ENCODE peak calls at places on chromosomes 7 and 10, in nine cellular contexts. T, B, J, E, S, M, W, N and H are unnamed samples.

GRCh38 chr10:105769248-105770184 is 1128.4 kb downstream of the SORCS3 start:
- DNase-seq in W (no peak), N (no peak), M (no peak), B (no peak), S (no peak), E (no peak), J (peak; percentile 9), T (no peak), H (no peak)

GRCh38 chr7:99381664-99382075 is 7.1 kb downstream of the ARPC1B start:
- DNase-seq in W (peak; percentile 73), S (no peak), E (no peak), M (no peak), N (no peak), B (no peak), T (no peak), J (no peak), H (no peak)

GRCh38 chr10:103789771-103790201 is 65.6 kb downstream of the SH3PXD2A start:
- DNase-seq in N (no peak), S (no peak), B (no peak), M (no peak), W (no peak), T (no peak), J (peak; percentile 59), E (no peak), H (peak; percentile 30)

GRCh38 chr7:89334785-89335184 is 539.2 kb upstream of the TEX47 start:
- DNase-seq in E (peak; percentile 9), T (no peak), S (no peak), J (no peak), N (no peak), B (no peak), W (no peak), M (no peak), H (no peak)

GRCh38 chr10:110525349-110526260 is 27.9 kb downstream of the DUSP5 start:
- DNase-seq in N (peak; percentile 82), S (no peak), W (no peak), B (no peak), T (no peak), E (peak; percentile 63), M (no peak), J (peak; percentile 57), H (no peak)

GRCh38 chr7:95157381-95157780 is 167.0 kb downstream of the PON1 start:
- DNase-seq in W (no peak), N (no peak), B (no peak), T (no peak), E (no peak), M (no peak), S (no peak), J (no peak), H (no peak)

GRCh38 chr10:123759496-123760070 is 93.4 kb downstream of the GPR26 start:
- DNase-seq in T (no peak), W (no peak), B (no peak), M (no peak), J (no peak), E (no peak), N (no peak), S (no peak), H (no peak)

GRCh38 chr7:14507617-14508016 is 394.9 kb downstream of the DGKB start:
- DNase-seq in J (peak; percentile 76), E (no peak), S (no peak), T (no peak), B (peak; percentile 85), M (no peak), W (no peak), N (peak; percentile 77), H (peak; percentile 64)

GRCh38 chr10:58802047-58802446 is 289.4 kb downstream of the BICC1 start:
- DNase-seq in M (no peak), E (no peak), B (no peak), S (peak; percentile 9), J (no peak), N (no peak), T (no peak), W (no peak), H (no peak)

GRCh38 chr7:75847707-75848106 is 31.1 kb upstream of the RHBDD2 start:
- DNase-seq in J (no peak), W (no peak), M (no peak), T (no peak), N (no peak), E (no peak), B (no peak), S (no peak), H (no peak)

GRCh38 chr10:43204943-43205671 is 61.8 kb downstream of the RASGEF1A start:
- DNase-seq in S (peak; percentile 84), E (peak; percentile 81), B (peak; percentile 64), J (peak; percentile 49), T (peak; percentile 78), W (peak; percentile 53), M (no peak), N (peak; percentile 79), H (peak; percentile 63)

GRCh38 chr10:110032801-110033723 is 25.3 kb downstream of the ADD3 start:
- DNase-seq in B (peak; percentile 71), T (no peak), J (no peak), N (no peak), W (no peak), M (no peak), E (no peak), S (no peak), H (no peak)

GRCh38 chr7:25084826-25085225 is 40.2 kb downstream of the CYCS start:
- DNase-seq in N (no peak), T (no peak), W (no peak), M (no peak), E (no peak), J (no peak), S (no peak), B (no peak), H (no peak)

GRCh38 chr10:128263891-128264688 is 137.9 kb upstream of the MKI67 start:
- DNase-seq in W (peak; percentile 64), J (peak; percentile 38), N (peak; percentile 9), T (no peak), B (peak; percentile 70), E (peak; percentile 64), M (no peak), S (peak; percentile 81), H (peak; percentile 66)

GRCh38 chr7:1666251-1666778 is 3.8 kb upstream of the ELFN1 start:
- DNase-seq in N (peak; percentile 48), M (no peak), E (peak; percentile 51), S (peak; percentile 47), W (no peak), T (peak; percentile 72), B (no peak), J (no peak), H (peak; percentile 20)

GRCh38 chr10:78272329-78272728 is 238.7 kb downstream of the RPS24 start:
- DNase-seq in J (no peak), W (no peak), B (no peak), M (no peak), N (no peak), E (no peak), T (no peak), S (no peak), H (no peak)

GRCh38 chr7:36021367-36021766 is 131.7 kb upstream of the EEPD1 start:
- DNase-seq in T (no peak), J (no peak), S (peak; percentile 82), M (no peak), E (peak; percentile 36), N (peak; percentile 18), B (no peak), W (no peak), H (peak; percentile 63)
- TF ChIP-seq CTCF in T (no peak), J (peak; percentile 32), S (peak; percentile 96), M (peak; percentile 48), E (peak; percentile 50), N (peak; percentile 34), B (peak; percentile 41), W (peak; percentile 41), H (peak; percentile 79)

GRCh38 chr10:17910144-17910789 is 41.5 kb upstream of the SLC39A12 start:
- DNase-seq in B (peak; percentile 71), W (no peak), S (peak; percentile 81), E (peak; percentile 60), J (peak; percentile 34), T (no peak), M (peak; percentile 6), N (peak; percentile 72), H (peak; percentile 20)
- TF ChIP-seq CTCF in B (peak; percentile 53), W (peak; percentile 58), S (peak; percentile 71), E (peak; percentile 76), J (peak; percentile 77), T (peak; percentile 50), M (peak; percentile 77), N (peak; percentile 58), H (peak; percentile 24)

GRCh38 chr7:158386355-158386618 is 201.3 kb downstream of the PTPRN2 start:
- DNase-seq in T (no peak), J (no peak), M (no peak), B (no peak), N (no peak), S (no peak), E (no peak), W (no peak), H (no peak)

GRCh38 chr7:158389514-158390425 is 197.9 kb downstream of the PTPRN2 start:
- DNase-seq in W (no peak), J (no peak), T (no peak), B (no peak), M (no peak), E (no peak), S (no peak), N (no peak), H (no peak)

GRCh38 chr7:158386866-158387820 is 200.5 kb downstream of the PTPRN2 start:
- DNase-seq in W (no peak), B (no peak), J (no peak), M (no peak), T (no peak), E (no peak), N (no peak), S (no peak), H (no peak)

GRCh38 chr7:158388928-158389327 is 198.7 kb downstream of the PTPRN2 start:
- DNase-seq in E (no peak), S (no peak), M (no peak), T (no peak), J (no peak), W (no peak), B (no peak), N (no peak), H (no peak)

DNA sequence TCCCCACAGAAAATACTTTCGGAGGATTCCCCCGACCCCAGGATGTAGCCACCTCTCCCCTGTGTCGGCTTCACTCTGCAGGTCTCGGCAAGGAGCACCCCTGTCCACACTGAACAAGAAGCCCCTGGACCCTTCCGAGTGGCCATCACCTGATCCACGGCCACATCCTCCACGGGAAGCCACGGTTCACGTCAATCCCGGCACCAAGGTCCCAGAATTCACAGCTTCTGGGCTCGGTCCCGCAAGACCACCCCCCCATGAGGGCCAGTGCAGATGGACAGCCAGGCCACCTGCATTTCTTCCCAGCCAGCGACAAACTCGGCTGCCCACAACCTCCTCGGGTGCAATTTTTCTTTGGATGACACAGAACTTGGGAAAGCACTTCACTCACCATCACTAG is 199.6 kb downstream of the PTPRN2 start:
- DNase-seq in S (no peak), E (no peak), N (no peak), J (no peak), W (no peak), T (no peak), B (no peak), M (no peak), H (no peak)
- TF ChIP-seq CTCF in S (no peak), E (no peak), N (no peak), J (no peak), W (no peak), T (no peak), B (no peak), M (no peak), H (no peak)

DNA sequence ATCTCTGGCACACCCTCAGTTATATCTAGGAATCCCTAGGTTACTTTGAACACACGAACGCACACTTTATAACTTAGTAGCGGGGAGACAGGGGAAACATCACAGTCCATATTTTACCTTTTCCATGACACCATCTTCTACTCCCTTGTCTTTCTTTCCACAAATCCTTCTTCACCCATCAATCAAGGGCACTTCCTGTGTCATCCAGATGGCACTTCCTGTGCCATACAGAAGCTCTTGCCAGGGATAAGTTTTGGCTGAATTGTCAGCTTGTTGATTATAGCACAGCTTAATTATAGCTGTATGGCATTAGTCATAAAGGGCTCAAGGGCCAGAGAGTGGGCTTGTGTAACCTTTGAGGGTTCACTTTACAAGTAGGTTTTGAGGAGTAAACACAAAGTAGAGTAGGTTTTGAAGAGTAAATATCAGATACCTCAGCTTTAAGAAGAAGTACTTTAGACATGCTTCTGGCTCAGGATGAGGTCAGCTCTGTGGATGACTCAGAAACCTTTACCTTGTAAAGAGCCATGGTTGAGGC is 105.2 kb downstream of the GATA3 start:
- DNase-seq in S (no peak), E (no peak), T (no peak), M (no peak), W (no peak), N (no peak), J (peak; percentile 58), B (no peak), H (no peak)
- TF ChIP-seq CTCF in S (no peak), E (no peak), T (no peak), M (no peak), W (no peak), N (no peak), J (no peak), B (no peak), H (no peak)